ENCODE peak calls at places on chromosomes 1 and 21, in four cellular contexts. K is right lobe of liver, W is lower lobe of right lung, Y is breast epithelium. V is an unnamed sample.

GRCh38 chr1:98949606-98950005 is 55.1 kb downstream of the PLPPR5 start:
- DNase-seq in K (no peak), W (no peak), Y (no peak), V (no peak)

GRCh38 chr1:2314803-2315710 is 76.3 kb downstream of the MORN1 start:
- DNase-seq in K (no peak), W (peak; percentile 76), Y (no peak), V (peak; percentile 58)

GRCh38 chr1:82405333-82405732 is 604.6 kb downstream of the ADGRL2 start:
- DNase-seq in K (no peak), W (no peak), Y (no peak), V (no peak)

GRCh38 chr1:224730950-224731349 is 114.8 kb downstream of the CNIH3 start:
- DNase-seq in K (no peak), W (no peak), Y (no peak), V (no peak)

GRCh38 chr1:225655509-225656258 is 2.8 kb upstream of the ENAH start:
- DNase-seq in K (peak; percentile 67), W (no peak), Y (no peak), V (peak; percentile 53)

GRCh38 chr1:106700151-106700550 is 356.3 kb upstream of the PRMT6 start:
- DNase-seq in K (no peak), W (no peak), Y (no peak), V (no peak)

GRCh38 chr1:80441664-80442063 is 1359.1 kb upstream of the ADGRL2 start:
- DNase-seq in K (no peak), W (no peak), Y (no peak), V (no peak)

GRCh38 chr1:150970818-150971582 is 3.6 kb downstream of the CERS2 start:
- DNase-seq in K (peak; percentile 96), W (peak; percentile 89), Y (peak; percentile 75), V (peak; percentile 86)

GRCh38 chr1:62561306-62561705 is 36.0 kb upstream of the ANGPTL3 start:
- DNase-seq in K (no peak), W (no peak), Y (no peak), V (no peak)

GRCh38 chr21:35324372-35325220 is 275.5 kb upstream of the RUNX1 start:
- DNase-seq in K (no peak), W (no peak), Y (no peak), V (no peak)

GRCh38 chr1:34759472-34760357 is at the start of gene GJB4:
- DNase-seq in K (no peak), W (no peak), Y (no peak), V (no peak)

GRCh38 chr21:35202431-35202830 is 153.3 kb upstream of the RUNX1 start:
- DNase-seq in K (no peak), W (no peak), Y (no peak), V (no peak)

GRCh38 chr1:224340711-224341384 is 10.9 kb upstream of the NVL start:
- DNase-seq in K (peak; percentile 50), W (peak; percentile 68), Y (no peak), V (peak; percentile 61)

GRCh38 chr1:69120828-69121227 is 446.9 kb upstream of the LRRC7 start:
- DNase-seq in K (no peak), W (no peak), Y (no peak), V (no peak)

GRCh38 chr1:69122373-69122772 is 445.3 kb upstream of the LRRC7 start:
- DNase-seq in K (no peak), W (no peak), Y (no peak), V (no peak)

GRCh38 chr1:69126761-69127160 is 441.0 kb upstream of the LRRC7 start:
- DNase-seq in K (no peak), W (no peak), Y (no peak), V (no peak)

GRCh38 chr1:69123486-69123885 is 444.2 kb upstream of the LRRC7 start:
- DNase-seq in K (no peak), W (no peak), Y (no peak), V (no peak)

GRCh38 chr1:69121708-69122107 is 446.0 kb upstream of the LRRC7 start:
- DNase-seq in K (no peak), W (no peak), Y (no peak), V (no peak)
- H3K27me3 ChIP-seq in K (no peaks in the 10 kb centered on the region), W (no peaks in the 10 kb centered on the region), Y (no peaks in the 10 kb centered on the region), V (no peaks in the 10 kb centered on the region)

DNA sequence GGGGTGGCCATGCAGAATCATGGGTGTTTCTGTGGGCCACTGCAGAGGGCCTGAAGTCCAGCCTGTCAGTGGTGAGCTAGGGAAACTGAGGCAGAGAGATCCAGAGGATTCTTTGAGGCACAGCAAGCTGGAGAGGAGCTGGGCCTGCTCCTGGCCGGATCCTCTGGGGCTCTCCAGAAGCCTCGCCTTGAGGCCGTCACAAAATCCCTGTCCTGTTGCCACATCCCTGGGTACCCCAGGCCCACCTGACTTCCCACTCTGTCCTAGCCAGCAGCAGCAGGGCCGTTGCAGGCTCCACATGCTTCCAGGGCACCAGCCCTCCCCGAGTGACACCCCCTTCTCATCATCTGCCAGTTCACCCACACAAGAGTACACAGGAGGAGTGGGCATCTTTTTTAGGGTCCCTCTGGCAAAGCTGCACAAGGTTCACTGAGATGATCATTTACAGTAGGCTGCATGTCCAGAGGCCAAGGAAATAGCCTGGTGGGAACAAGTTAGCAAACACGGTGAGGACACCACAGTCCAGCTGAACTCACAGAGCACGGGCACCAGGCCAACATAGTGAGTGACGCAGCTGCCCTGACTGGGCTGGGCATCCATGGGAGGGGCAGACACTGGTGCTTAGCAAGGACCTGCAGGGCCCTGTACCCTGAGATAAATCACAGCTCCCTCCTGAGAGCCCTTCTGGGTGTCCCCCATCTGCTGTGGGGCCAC is 25.1 kb upstream of the TSPEAR start:
- DNase-seq in K (peak; percentile 56), W (no peak), Y (no peak), V (no peak)
- H3K9me3 ChIP-seq in K (no peaks in the 10 kb centered on the region), W (peaks cover 11% of the 10 kb centered on the region), Y (peaks cover 61% of the 10 kb centered on the region), V (no peaks in the 10 kb centered on the region)

DNA sequence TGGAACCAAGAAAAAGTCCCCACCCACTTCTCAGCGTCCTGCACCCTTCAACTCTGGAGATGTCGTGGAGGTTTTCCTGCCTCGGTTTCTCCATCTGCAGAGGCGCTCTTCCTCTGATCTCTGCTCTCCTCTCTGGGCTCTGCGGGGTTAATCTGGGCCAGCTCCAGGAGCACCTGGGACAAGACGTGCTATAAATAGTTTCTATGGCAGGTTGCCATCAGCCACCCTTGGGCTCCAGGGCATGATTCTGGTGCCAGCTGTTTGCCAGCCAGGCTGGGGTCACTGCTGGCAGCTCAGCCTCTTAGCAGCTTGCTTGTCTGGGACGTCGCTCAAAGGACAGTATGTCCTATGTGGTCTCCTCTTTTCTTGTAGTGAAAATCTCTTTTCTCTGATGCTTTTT is 137.1 kb downstream of the ACTL8 start:
- DNase-seq in K (no peak), W (no peak), Y (peak; percentile 83), V (no peak)
- H3K27me3 ChIP-seq in K (no peaks in the 10 kb centered on the region), W (peaks cover 15% of the 10 kb centered on the region), Y (peaks cover 13% of the 10 kb centered on the region), V (no peaks in the 10 kb centered on the region)

GRCh38 chr1:165875604-165876003 is 48.2 kb downstream of the UCK2 start:
- DNase-seq in K (no peak), W (no peak), Y (no peak), V (no peak)
- H3K9me3 ChIP-seq in K (no peaks in the 10 kb centered on the region), W (no peaks in the 10 kb centered on the region), Y (no peaks in the 10 kb centered on the region), V (no peaks in the 10 kb centered on the region)

GRCh38 chr1:4726620-4727341 is 72.4 kb downstream of the AJAP1 start:
- DNase-seq in K (no peak), W (no peak), Y (no peak), V (no peak)
- H3K27me3 ChIP-seq in K (no peaks in the 10 kb centered on the region), W (peaks cover 2% of the 10 kb centered on the region), Y (no peaks in the 10 kb centered on the region), V (no peaks in the 10 kb centered on the region)

GRCh38 chr1:111850124-111850523 is 94.4 kb downstream of the DDX20 start:
- DNase-seq in K (no peak), W (no peak), Y (no peak), V (no peak)
- H3K9me3 ChIP-seq in K (no peaks in the 10 kb centered on the region), W (no peaks in the 10 kb centered on the region), Y (no peaks in the 10 kb centered on the region), V (no peaks in the 10 kb centered on the region)

GRCh38 chr1:42957229-42957879 is 1.3 kb downstream of the SLC2A1 start:
- DNase-seq in K (no peak), W (no peak), Y (no peak), V (no peak)
- H3K27me3 ChIP-seq in K (no peaks in the 10 kb centered on the region), W (peaks cover 24% of the 10 kb centered on the region), Y (no peaks in the 10 kb centered on the region), V (no peaks in the 10 kb centered on the region)

DNA sequence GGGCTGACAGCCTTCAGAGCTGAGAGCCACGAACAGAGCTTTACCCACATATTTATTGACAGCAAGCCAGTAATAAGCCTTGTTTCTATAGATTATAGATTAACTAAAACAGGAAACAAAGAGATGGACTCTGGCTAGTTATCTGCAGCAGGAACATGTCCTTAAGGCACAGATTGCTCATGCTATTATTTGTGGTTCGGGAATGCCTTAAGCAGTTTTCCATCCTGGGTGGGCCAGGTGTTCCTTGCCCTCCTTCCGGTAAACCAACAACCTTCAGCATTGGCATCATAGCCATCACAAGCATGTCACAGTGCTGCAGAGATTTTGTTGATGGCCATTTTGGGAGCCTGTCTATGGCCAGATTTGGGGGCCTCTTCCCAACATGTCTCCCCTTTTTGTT is 96.8 kb downstream of the POU2F1 start:
- DNase-seq in K (no peak), W (no peak), Y (no peak), V (no peak)
- H3K9me3 ChIP-seq in K (no peaks in the 10 kb centered on the region), W (peaks cover 50% of the 10 kb centered on the region), Y (peaks cover 32% of the 10 kb centered on the region), V (peaks cover 37% of the 10 kb centered on the region)

GRCh38 chr1:6110326-6110725 is 64.6 kb downstream of the KCNAB2 start:
- DNase-seq in K (no peak), W (peak; percentile 34), Y (no peak), V (no peak)

GRCh38 chr1:6113116-6113515 is 67.0 kb downstream of the CHD5 start:
- DNase-seq in K (no peak), W (peak; percentile 34), Y (no peak), V (peak; percentile 10)

GRCh38 chr1:6112690-6113005 is 67.0 kb downstream of the KCNAB2 start:
- DNase-seq in K (no peak), W (peak; percentile 24), Y (no peak), V (no peak)

GRCh38 chr1:6111991-6112689 is 66.5 kb downstream of the KCNAB2 start:
- DNase-seq in K (no peak), W (no peak), Y (no peak), V (no peak)

GRCh38 chr1:6111571-6111970 is 65.9 kb downstream of the KCNAB2 start:
- DNase-seq in K (no peak), W (peak; percentile 43), Y (no peak), V (no peak)
- H3K27me3 ChIP-seq in K (no peaks in the 10 kb centered on the region), W (peaks cover 28% of the 10 kb centered on the region), Y (peaks cover 14% of the 10 kb centered on the region), V (no peaks in the 10 kb centered on the region)